ENCODE peak calls at places on chromosomes 6 and 20, in ten cellular contexts. S is activated T-helper 1 cell treated with anti-CD3 and anti-CD28 coated beads, Interleukin-2, amount 50 U/mL, for 16 hours; B is CD4-positive, CD25-positive, alpha-beta regulatory T cell; J is mesendoderm; X is SJSA1; O is progenitor cell of endocrine pancreas; Z is A673; E is cardiac fibroblast; U is dermis blood vessel endothelial cell; P is stimulated activated CD4-positive, alpha-beta T cell treated with anti-CD3 and anti-CD28 coated beads, Interleukin-1b, Interleukin-23, amount 100 ng/mL, for 48 hours. G is an unnamed sample.
A peak's percentile ranks its signal among the peaks of the same experiment; 100 is the strongest.

GRCh38 chr6:37547564-37548061 is 47.9 kb upstream of the CCDC167 start:
- DNase-seq in Z (peak; percentile 49), P (no peak), O (no peak), J (no peak), E (peak; percentile 77), X (no peak), U (peak; percentile 69), B (no peak), S (no peak), G (no peak)

GRCh38 chr6:64505312-64505711 is 869.7 kb downstream of the PHF3 start:
- DNase-seq in B (no peak), P (no peak), X (no peak), U (peak; percentile 7), J (peak; percentile 53), Z (peak; percentile 30), O (no peak), E (peak; percentile 8), S (no peak), G (peak; percentile 53)

GRCh38 chr6:31814677-31815024 is 432 bp downstream of the HSPA1L start:
- DNase-seq in Z (peak; percentile 99), S (peak; percentile 54), X (peak; percentile 96), U (peak; percentile 98), B (peak; percentile 55), J (peak; percentile 100), O (peak; percentile 67), E (peak; percentile 98), P (peak; percentile 75), G (peak; percentile 82)

GRCh38 chr6:6678185-6678671 is 89.7 kb downstream of the LY86 start:
- DNase-seq in E (peak; percentile 63), B (no peak), P (no peak), S (no peak), X (peak; percentile 56), U (peak; percentile 71), Z (no peak), J (peak; percentile 77), O (no peak), G (no peak)

GRCh38 chr6:43785904-43786303 is 15.9 kb downstream of the VEGFA start:
- DNase-seq in O (no peak), S (no peak), J (no peak), Z (no peak), B (no peak), U (no peak), E (no peak), X (no peak), P (no peak), G (no peak)

GRCh38 chr6:168090706-168091105 is 11.7 kb upstream of the FRMD1 start:
- DNase-seq in X (no peak), S (no peak), P (no peak), O (no peak), B (no peak), J (no peak), E (no peak), Z (no peak), U (no peak), G (no peak)

GRCh38 chr20:62266340-62266739 is 28.0 kb downstream of the OSBPL2 start:
- DNase-seq in X (no peak), J (peak; percentile 39), U (peak; percentile 23), P (peak; percentile 10), E (peak; percentile 8), S (no peak), O (no peak), Z (peak; percentile 18), B (no peak), G (peak; percentile 23)

GRCh38 chr6:110656492-110656891 is 158.8 kb downstream of the CDK19 start:
- DNase-seq in S (no peak), X (no peak), E (no peak), Z (no peak), J (peak; percentile 45), O (no peak), P (no peak), U (peak; percentile 50), B (no peak), G (peak; percentile 40)

GRCh38 chr6:18263561-18264337 is 581 bp downstream of the DEK start:
- DNase-seq in U (peak; percentile 72), P (peak; percentile 35), O (peak; percentile 41), X (peak; percentile 62), Z (no peak), E (peak; percentile 61), J (no peak), B (peak; percentile 46), S (no peak), G (peak; percentile 73)

GRCh38 chr20:602357-602970 is 7.6 kb downstream of the TCF15 start:
- DNase-seq in P (no peak), O (no peak), E (no peak), S (no peak), X (no peak), Z (no peak), U (peak; percentile 50), B (no peak), J (no peak), G (no peak)

GRCh38 chr20:36179170-36179945 is 24.8 kb downstream of the EPB41L1 start:
- DNase-seq in S (no peak), P (no peak), B (no peak), E (no peak), X (no peak), U (no peak), J (peak; percentile 17), O (no peak), Z (no peak), G (no peak)

GRCh38 chr6:26475823-26476729 is 18.3 kb downstream of the BTN2A1 start:
- DNase-seq in E (peak; percentile 43), P (no peak), X (no peak), U (no peak), B (no peak), Z (peak; percentile 11), J (peak; percentile 27), O (no peak), S (no peak), G (no peak)

GRCh38 chr20:62219101-62219991 is 732 bp downstream of the HRH3 start:
- DNase-seq in X (no peak), Z (no peak), P (no peak), O (no peak), E (peak; percentile 18), S (no peak), U (peak; percentile 24), J (no peak), B (no peak), G (no peak)

GRCh38 chr20:57795347-57795697 is 85.5 kb upstream of the PMEPA1 start:
- DNase-seq in E (peak; percentile 3), O (no peak), U (no peak), B (no peak), P (no peak), X (no peak), S (no peak), Z (no peak), J (no peak), G (no peak)

GRCh38 chr6:13795041-13795748 is 19.2 kb downstream of the MCUR1 start:
- DNase-seq in E (peak; percentile 93), O (peak; percentile 64), U (peak; percentile 87), J (peak; percentile 83), P (peak; percentile 85), S (peak; percentile 71), B (peak; percentile 75), Z (peak; percentile 92), X (peak; percentile 86), G (peak; percentile 92)

GRCh38 chr20:63035284-63036185 is 28.8 kb upstream of the BHLHE23 start:
- DNase-seq in X (no peak), E (no peak), P (no peak), O (no peak), S (no peak), J (no peak), Z (no peak), B (no peak), U (no peak), G (no peak)

GRCh38 chr20:25227317-25227831 is 20.5 kb upstream of the PYGB start:
- DNase-seq in X (no peak), U (peak; percentile 72), B (no peak), J (no peak), S (no peak), P (no peak), E (peak; percentile 88), O (no peak), Z (peak; percentile 57), G (peak; percentile 43)

GRCh38 chr20:56843386-56843785 is 214.3 kb downstream of the TFAP2C start:
- DNase-seq in S (no peak), J (no peak), X (no peak), Z (no peak), U (no peak), E (no peak), P (no peak), O (no peak), B (no peak), G (no peak)

GRCh38 chr6:2529217-2529719 is 221.5 kb downstream of the MYLK4 start:
- DNase-seq in O (no peak), X (peak; percentile 15), Z (no peak), J (no peak), U (no peak), S (no peak), B (no peak), E (no peak), P (no peak), G (no peak)

GRCh38 chr20:33301192-33301930 is 18.3 kb downstream of the BPIFB1 start:
- DNase-seq in J (peak; percentile 46), B (no peak), U (no peak), P (no peak), Z (no peak), E (peak; percentile 42), X (no peak), O (no peak), S (no peak), G (peak; percentile 25)

GRCh38 chr20:5364997-5365597 is 48.3 kb upstream of the PROKR2 start:
- DNase-seq in X (peak; percentile 67), S (no peak), B (no peak), E (peak; percentile 11), J (peak; percentile 63), U (no peak), O (no peak), P (no peak), Z (peak; percentile 77), G (no peak)

GRCh38 chr6:3905853-3906190 is 56.6 kb downstream of the FAM50B start:
- DNase-seq in E (no peak), S (no peak), J (peak; percentile 31), P (no peak), B (no peak), O (no peak), Z (no peak), X (no peak), U (no peak), G (no peak)

GRCh38 chr20:44171775-44172571 is 15.0 kb downstream of the JPH2 start:
- DNase-seq in P (no peak), E (peak; percentile 16), U (no peak), O (no peak), S (no peak), J (no peak), B (no peak), X (no peak), Z (no peak), G (no peak)

GRCh38 chr6:112036088-112036637 is 17.7 kb upstream of the CCN6 start:
- DNase-seq in J (no peak), X (no peak), O (no peak), P (peak; percentile 39), E (peak; percentile 52), S (no peak), B (no peak), U (no peak), Z (no peak), G (no peak)

GRCh38 chr6:147506704-147507114 is 1.8 kb upstream of the SAMD5 start:
- DNase-seq in E (peak; percentile 61), O (peak; percentile 75), X (peak; percentile 80), Z (peak; percentile 83), S (no peak), J (peak; percentile 54), U (peak; percentile 76), B (no peak), P (peak; percentile 49), G (peak; percentile 62)

GRCh38 chr20:36181934-36182603 is 27.5 kb downstream of the EPB41L1 start:
- DNase-seq in B (no peak), J (no peak), P (no peak), S (no peak), Z (no peak), O (no peak), E (peak; percentile 84), X (no peak), U (peak; percentile 65), G (peak; percentile 61)

GRCh38 chr6:134774244-134774643 is 175.7 kb downstream of the ALDH8A1 start:
- DNase-seq in J (no peak), X (no peak), Z (no peak), O (no peak), E (peak; percentile 76), P (no peak), U (peak; percentile 32), S (no peak), B (no peak), G (peak; percentile 76)

GRCh38 chr6:119078449-119079287 is at the start of gene FAM184A:
- DNase-seq in P (peak; percentile 65), X (no peak), J (peak; percentile 79), Z (peak; percentile 70), S (peak; percentile 67), B (peak; percentile 83), U (peak; percentile 66), E (peak; percentile 46), O (peak; percentile 77), G (peak; percentile 50)